ENCODE peak calls at places on chromosomes 2 and 18, in nine cellular contexts. One of them, this sample, is unnamed.

GRCh38 chr2:147945660-147946059 is 74.9 kb downstream of the ORC4 start:
- DNase-seq in MM.1S: no peak
- DNase-seq in stimulated activated naive B cell treated with anti-CD40 and anti-IgM and Interleukin-4, amounts not matched to agents 10 μg/mL and 1 μg/mL and 100 μg/mL, for 72 hours: no peak
- DNase-seq in lower lobe of right lung: no peak
- DNase-seq in GM12865: no peak
- DNase-seq in AG08396: peak
- DNase-seq in heart right ventricle: no peak
- DNase-seq in GM19239: no peak
- DNase-seq in activated CD4-positive, alpha-beta T cell treated with anti-CD3 and anti-CD28 coated beads, Interleukin-2, amount 50 U/mL, for 24 hours: no peak
- DNase-seq in this sample: no peak

GRCh38 chr2:48600204-48600813 is 17.3 kb upstream of the GTF2A1L start:
- DNase-seq in heart right ventricle: no peak
- DNase-seq in activated CD4-positive, alpha-beta T cell treated with anti-CD3 and anti-CD28 coated beads, Interleukin-2, amount 50 U/mL, for 24 hours: no peak
- DNase-seq in AG08396: peak
- DNase-seq in GM19239: no peak
- DNase-seq in lower lobe of right lung: no peak
- DNase-seq in stimulated activated naive B cell treated with anti-CD40 and anti-IgM and Interleukin-4, amounts not matched to agents 10 μg/mL and 1 μg/mL and 100 μg/mL, for 72 hours: no peak
- DNase-seq in GM12865: peak
- DNase-seq in MM.1S: peak
- DNase-seq in this sample: peak

GRCh38 chr2:170217778-170218251 is 39.9 kb downstream of the MYO3B start:
- DNase-seq in lower lobe of right lung: no peak
- DNase-seq in MM.1S: no peak
- DNase-seq in GM19239: no peak
- DNase-seq in GM12865: no peak
- DNase-seq in heart right ventricle: no peak
- DNase-seq in AG08396: peak
- DNase-seq in stimulated activated naive B cell treated with anti-CD40 and anti-IgM and Interleukin-4, amounts not matched to agents 10 μg/mL and 1 μg/mL and 100 μg/mL, for 72 hours: no peak
- DNase-seq in activated CD4-positive, alpha-beta T cell treated with anti-CD3 and anti-CD28 coated beads, Interleukin-2, amount 50 U/mL, for 24 hours: no peak
- DNase-seq in this sample: no peak

GRCh38 chr2:68428746-68429145 is 38.3 kb downstream of the FBXO48 start:
- DNase-seq in GM19239: no peak
- DNase-seq in AG08396: no peak
- DNase-seq in heart right ventricle: no peak
- DNase-seq in activated CD4-positive, alpha-beta T cell treated with anti-CD3 and anti-CD28 coated beads, Interleukin-2, amount 50 U/mL, for 24 hours: no peak
- DNase-seq in stimulated activated naive B cell treated with anti-CD40 and anti-IgM and Interleukin-4, amounts not matched to agents 10 μg/mL and 1 μg/mL and 100 μg/mL, for 72 hours: no peak
- DNase-seq in MM.1S: no peak
- DNase-seq in GM12865: no peak
- DNase-seq in lower lobe of right lung: no peak
- DNase-seq in this sample: no peak

GRCh38 chr18:23887493-23887892 is 127.1 kb upstream of the TTC39C start:
- DNase-seq in heart right ventricle: no peak
- DNase-seq in GM12865: no peak
- DNase-seq in GM19239: no peak
- DNase-seq in activated CD4-positive, alpha-beta T cell treated with anti-CD3 and anti-CD28 coated beads, Interleukin-2, amount 50 U/mL, for 24 hours: no peak
- DNase-seq in AG08396: no peak
- DNase-seq in stimulated activated naive B cell treated with anti-CD40 and anti-IgM and Interleukin-4, amounts not matched to agents 10 μg/mL and 1 μg/mL and 100 μg/mL, for 72 hours: no peak
- DNase-seq in MM.1S: no peak
- DNase-seq in lower lobe of right lung: no peak
- DNase-seq in this sample: no peak

GRCh38 chr2:210324458-210324857 is 9.5 kb upstream of the MYL1 start:
- DNase-seq in GM12865: no peak
- DNase-seq in activated CD4-positive, alpha-beta T cell treated with anti-CD3 and anti-CD28 coated beads, Interleukin-2, amount 50 U/mL, for 24 hours: no peak
- DNase-seq in GM19239: no peak
- DNase-seq in heart right ventricle: no peak
- DNase-seq in AG08396: no peak
- DNase-seq in MM.1S: no peak
- DNase-seq in lower lobe of right lung: no peak
- DNase-seq in stimulated activated naive B cell treated with anti-CD40 and anti-IgM and Interleukin-4, amounts not matched to agents 10 μg/mL and 1 μg/mL and 100 μg/mL, for 72 hours: no peak
- DNase-seq in this sample: no peak

GRCh38 chr18:43869451-43870008 is 592.2 kb upstream of the SYT4 start:
- DNase-seq in lower lobe of right lung: no peak
- DNase-seq in activated CD4-positive, alpha-beta T cell treated with anti-CD3 and anti-CD28 coated beads, Interleukin-2, amount 50 U/mL, for 24 hours: no peak
- DNase-seq in GM19239: no peak
- DNase-seq in stimulated activated naive B cell treated with anti-CD40 and anti-IgM and Interleukin-4, amounts not matched to agents 10 μg/mL and 1 μg/mL and 100 μg/mL, for 72 hours: no peak
- DNase-seq in MM.1S: no peak
- DNase-seq in heart right ventricle: no peak
- DNase-seq in GM12865: no peak
- DNase-seq in AG08396: no peak
- DNase-seq in this sample: no peak

GRCh38 chr2:219417374-219417773 is 803 bp upstream of the DES start:
- DNase-seq in AG08396: no peak
- DNase-seq in heart right ventricle: peak
- DNase-seq in GM19239: no peak
- DNase-seq in lower lobe of right lung: no peak
- DNase-seq in activated CD4-positive, alpha-beta T cell treated with anti-CD3 and anti-CD28 coated beads, Interleukin-2, amount 50 U/mL, for 24 hours: no peak
- DNase-seq in MM.1S: no peak
- DNase-seq in stimulated activated naive B cell treated with anti-CD40 and anti-IgM and Interleukin-4, amounts not matched to agents 10 μg/mL and 1 μg/mL and 100 μg/mL, for 72 hours: no peak
- DNase-seq in GM12865: no peak
- DNase-seq in this sample: no peak

GRCh38 chr2:38215993-38216392 is 140.0 kb upstream of the CYP1B1 start:
- DNase-seq in GM19239: no peak
- DNase-seq in lower lobe of right lung: no peak
- DNase-seq in stimulated activated naive B cell treated with anti-CD40 and anti-IgM and Interleukin-4, amounts not matched to agents 10 μg/mL and 1 μg/mL and 100 μg/mL, for 72 hours: no peak
- DNase-seq in heart right ventricle: no peak
- DNase-seq in GM12865: no peak
- DNase-seq in AG08396: no peak
- DNase-seq in activated CD4-positive, alpha-beta T cell treated with anti-CD3 and anti-CD28 coated beads, Interleukin-2, amount 50 U/mL, for 24 hours: no peak
- DNase-seq in MM.1S: no peak
- DNase-seq in this sample: peak

GRCh38 chr2:121038831-121039230 is 246.2 kb downstream of the TFCP2L1 start:
- DNase-seq in heart right ventricle: no peak
- DNase-seq in stimulated activated naive B cell treated with anti-CD40 and anti-IgM and Interleukin-4, amounts not matched to agents 10 μg/mL and 1 μg/mL and 100 μg/mL, for 72 hours: no peak
- DNase-seq in GM19239: no peak
- DNase-seq in lower lobe of right lung: peak
- DNase-seq in AG08396: no peak
- DNase-seq in activated CD4-positive, alpha-beta T cell treated with anti-CD3 and anti-CD28 coated beads, Interleukin-2, amount 50 U/mL, for 24 hours: no peak
- DNase-seq in GM12865: no peak
- DNase-seq in MM.1S: no peak
- DNase-seq in this sample: peak

GRCh38 chr2:12170151-12170550 is 423.7 kb downstream of the LPIN1 start:
- DNase-seq in GM12865: no peak
- DNase-seq in MM.1S: no peak
- DNase-seq in activated CD4-positive, alpha-beta T cell treated with anti-CD3 and anti-CD28 coated beads, Interleukin-2, amount 50 U/mL, for 24 hours: no peak
- DNase-seq in GM19239: no peak
- DNase-seq in stimulated activated naive B cell treated with anti-CD40 and anti-IgM and Interleukin-4, amounts not matched to agents 10 μg/mL and 1 μg/mL and 100 μg/mL, for 72 hours: no peak
- DNase-seq in heart right ventricle: no peak
- DNase-seq in AG08396: no peak
- DNase-seq in lower lobe of right lung: no peak
- DNase-seq in this sample: no peak

GRCh38 chr2:17635007-17635406 is 94.5 kb downstream of the VSNL1 start:
- DNase-seq in heart right ventricle: peak
- DNase-seq in GM19239: no peak
- DNase-seq in stimulated activated naive B cell treated with anti-CD40 and anti-IgM and Interleukin-4, amounts not matched to agents 10 μg/mL and 1 μg/mL and 100 μg/mL, for 72 hours: no peak
- DNase-seq in AG08396: no peak
- DNase-seq in GM12865: no peak
- DNase-seq in activated CD4-positive, alpha-beta T cell treated with anti-CD3 and anti-CD28 coated beads, Interleukin-2, amount 50 U/mL, for 24 hours: no peak
- DNase-seq in lower lobe of right lung: no peak
- DNase-seq in MM.1S: no peak
- DNase-seq in this sample: no peak

GRCh38 chr2:70381235-70381634 is 79.4 kb upstream of the FAM136A start:
- DNase-seq in AG08396: no peak
- DNase-seq in stimulated activated naive B cell treated with anti-CD40 and anti-IgM and Interleukin-4, amounts not matched to agents 10 μg/mL and 1 μg/mL and 100 μg/mL, for 72 hours: no peak
- DNase-seq in heart right ventricle: no peak
- DNase-seq in activated CD4-positive, alpha-beta T cell treated with anti-CD3 and anti-CD28 coated beads, Interleukin-2, amount 50 U/mL, for 24 hours: no peak
- DNase-seq in GM12865: no peak
- DNase-seq in GM19239: no peak
- DNase-seq in MM.1S: no peak
- DNase-seq in lower lobe of right lung: no peak
- DNase-seq in this sample: no peak

GRCh38 chr18:10142496-10143160 is 228.8 kb downstream of the VAPA start:
- DNase-seq in activated CD4-positive, alpha-beta T cell treated with anti-CD3 and anti-CD28 coated beads, Interleukin-2, amount 50 U/mL, for 24 hours: no peak
- DNase-seq in AG08396: peak
- DNase-seq in GM19239: no peak
- DNase-seq in GM12865: no peak
- DNase-seq in lower lobe of right lung: no peak
- DNase-seq in MM.1S: peak
- DNase-seq in heart right ventricle: peak
- DNase-seq in stimulated activated naive B cell treated with anti-CD40 and anti-IgM and Interleukin-4, amounts not matched to agents 10 μg/mL and 1 μg/mL and 100 μg/mL, for 72 hours: no peak
- DNase-seq in this sample: peak

GRCh38 chr2:21392660-21393059 is 268.9 kb downstream of the TDRD15 start:
- DNase-seq in stimulated activated naive B cell treated with anti-CD40 and anti-IgM and Interleukin-4, amounts not matched to agents 10 μg/mL and 1 μg/mL and 100 μg/mL, for 72 hours: no peak
- DNase-seq in heart right ventricle: no peak
- DNase-seq in lower lobe of right lung: no peak
- DNase-seq in GM12865: no peak
- DNase-seq in activated CD4-positive, alpha-beta T cell treated with anti-CD3 and anti-CD28 coated beads, Interleukin-2, amount 50 U/mL, for 24 hours: no peak
- DNase-seq in MM.1S: no peak
- DNase-seq in GM19239: no peak
- DNase-seq in AG08396: no peak
- DNase-seq in this sample: no peak

GRCh38 chr2:188596054-188596453 is 304.4 kb downstream of the GULP1 start:
- DNase-seq in activated CD4-positive, alpha-beta T cell treated with anti-CD3 and anti-CD28 coated beads, Interleukin-2, amount 50 U/mL, for 24 hours: no peak
- DNase-seq in GM19239: no peak
- DNase-seq in heart right ventricle: no peak
- DNase-seq in MM.1S: no peak
- DNase-seq in stimulated activated naive B cell treated with anti-CD40 and anti-IgM and Interleukin-4, amounts not matched to agents 10 μg/mL and 1 μg/mL and 100 μg/mL, for 72 hours: no peak
- DNase-seq in GM12865: no peak
- DNase-seq in AG08396: no peak
- DNase-seq in lower lobe of right lung: no peak
- DNase-seq in this sample: no peak

GRCh38 chr2:85009019-85009618 is 38.2 kb downstream of the KCMF1 start:
- DNase-seq in GM19239: no peak
- DNase-seq in activated CD4-positive, alpha-beta T cell treated with anti-CD3 and anti-CD28 coated beads, Interleukin-2, amount 50 U/mL, for 24 hours: no peak
- DNase-seq in MM.1S: no peak
- DNase-seq in GM12865: peak
- DNase-seq in heart right ventricle: no peak
- DNase-seq in AG08396: no peak
- DNase-seq in stimulated activated naive B cell treated with anti-CD40 and anti-IgM and Interleukin-4, amounts not matched to agents 10 μg/mL and 1 μg/mL and 100 μg/mL, for 72 hours: no peak
- DNase-seq in lower lobe of right lung: no peak
- DNase-seq in this sample: no peak

GRCh38 chr18:4960578-4960977 is 236.5 kb downstream of the AKAIN1 start:
- DNase-seq in GM19239: no peak
- DNase-seq in lower lobe of right lung: no peak
- DNase-seq in heart right ventricle: no peak
- DNase-seq in activated CD4-positive, alpha-beta T cell treated with anti-CD3 and anti-CD28 coated beads, Interleukin-2, amount 50 U/mL, for 24 hours: no peak
- DNase-seq in stimulated activated naive B cell treated with anti-CD40 and anti-IgM and Interleukin-4, amounts not matched to agents 10 μg/mL and 1 μg/mL and 100 μg/mL, for 72 hours: no peak
- DNase-seq in GM12865: peak
- DNase-seq in AG08396: no peak
- DNase-seq in MM.1S: no peak
- DNase-seq in this sample: no peak

GRCh38 chr18:68342039-68342659 is 372.8 kb downstream of the TMX3 start:
- DNase-seq in lower lobe of right lung: no peak
- DNase-seq in GM19239: no peak
- DNase-seq in GM12865: no peak
- DNase-seq in stimulated activated naive B cell treated with anti-CD40 and anti-IgM and Interleukin-4, amounts not matched to agents 10 μg/mL and 1 μg/mL and 100 μg/mL, for 72 hours: no peak
- DNase-seq in AG08396: no peak
- DNase-seq in activated CD4-positive, alpha-beta T cell treated with anti-CD3 and anti-CD28 coated beads, Interleukin-2, amount 50 U/mL, for 24 hours: no peak
- DNase-seq in MM.1S: no peak
- DNase-seq in heart right ventricle: no peak
- DNase-seq in this sample: no peak

GRCh38 chr2:15660491-15661294 is 69.0 kb downstream of the DDX1 start:
- DNase-seq in GM19239: no peak
- DNase-seq in heart right ventricle: no peak
- DNase-seq in AG08396: no peak
- DNase-seq in MM.1S: no peak
- DNase-seq in stimulated activated naive B cell treated with anti-CD40 and anti-IgM and Interleukin-4, amounts not matched to agents 10 μg/mL and 1 μg/mL and 100 μg/mL, for 72 hours: no peak
- DNase-seq in GM12865: no peak
- DNase-seq in activated CD4-positive, alpha-beta T cell treated with anti-CD3 and anti-CD28 coated beads, Interleukin-2, amount 50 U/mL, for 24 hours: no peak
- DNase-seq in lower lobe of right lung: no peak
- DNase-seq in this sample: no peak

GRCh38 chr18:30254331-30254730 is 788.2 kb downstream of the DSC3 start:
- DNase-seq in heart right ventricle: no peak
- DNase-seq in stimulated activated naive B cell treated with anti-CD40 and anti-IgM and Interleukin-4, amounts not matched to agents 10 μg/mL and 1 μg/mL and 100 μg/mL, for 72 hours: no peak
- DNase-seq in AG08396: no peak
- DNase-seq in GM19239: no peak
- DNase-seq in GM12865: no peak
- DNase-seq in activated CD4-positive, alpha-beta T cell treated with anti-CD3 and anti-CD28 coated beads, Interleukin-2, amount 50 U/mL, for 24 hours: no peak
- DNase-seq in MM.1S: no peak
- DNase-seq in lower lobe of right lung: no peak
- DNase-seq in this sample: peak

GRCh38 chr2:24613154-24613814 is 122.2 kb downstream of the NCOA1 start:
- DNase-seq in AG08396: peak
- DNase-seq in stimulated activated naive B cell treated with anti-CD40 and anti-IgM and Interleukin-4, amounts not matched to agents 10 μg/mL and 1 μg/mL and 100 μg/mL, for 72 hours: no peak
- DNase-seq in lower lobe of right lung: no peak
- DNase-seq in GM12865: peak
- DNase-seq in activated CD4-positive, alpha-beta T cell treated with anti-CD3 and anti-CD28 coated beads, Interleukin-2, amount 50 U/mL, for 24 hours: no peak
- DNase-seq in GM19239: peak
- DNase-seq in MM.1S: peak
- DNase-seq in heart right ventricle: no peak
- DNase-seq in this sample: peak

GRCh38 chr2:157777425-157777824 is 98.7 kb downstream of the ACVR1 start:
- DNase-seq in heart right ventricle: no peak
- DNase-seq in GM19239: no peak
- DNase-seq in GM12865: peak
- DNase-seq in AG08396: peak
- DNase-seq in stimulated activated naive B cell treated with anti-CD40 and anti-IgM and Interleukin-4, amounts not matched to agents 10 μg/mL and 1 μg/mL and 100 μg/mL, for 72 hours: peak
- DNase-seq in MM.1S: peak
- DNase-seq in lower lobe of right lung: no peak
- DNase-seq in activated CD4-positive, alpha-beta T cell treated with anti-CD3 and anti-CD28 coated beads, Interleukin-2, amount 50 U/mL, for 24 hours: peak
- DNase-seq in this sample: peak

This sample was measured in DMS53.